ENCODE peak calls at places on chromosomes 2 and 18, in five cellular contexts. R is cardiac muscle cell; B is AG04450; O is T-helper 1 cell; F is stimulated activated CD8-positive, alpha-beta memory T cell treated with anti-CD3 and anti-CD28 coated beads, Interleukin-4, amount 100 ng/mL, for 1 hour. H is an unnamed sample.

GRCh38 chr2:190117305-190117704 is 54.8 kb upstream of the MSTN start:
- DNase-seq in R (no peak), B (no peak), O (no peak), F (no peak), H (no peak)

GRCh38 chr2:172329404-172330059 is 97.9 kb upstream of the ITGA6 start:
- DNase-seq in R (no peak), B (no peak), O (no peak), F (no peak), H (no peak)

GRCh38 chr2:164975885-164976284 is 20.6 kb upstream of the SLC38A11 start:
- DNase-seq in R (no peak), B (no peak), O (no peak), F (no peak), H (no peak)

GRCh38 chr2:8574196-8575010 is 107.5 kb upstream of the ID2 start:
- DNase-seq in R (no peak), B (no peak), O (no peak), F (no peak), H (peak; percentile 48)

GRCh38 chr2:42046819-42047487 is 868 bp upstream of the PKDCC start:
- DNase-seq in R (peak; percentile 78), B (no peak), O (no peak), F (no peak), H (no peak)

GRCh38 chr2:179207047-179207446 is 57.6 kb downstream of the SESTD1 start:
- DNase-seq in R (no peak), B (no peak), O (no peak), F (no peak), H (no peak)

GRCh38 chr2:7379799-7380198 is 462.6 kb downstream of the RNF144A start:
- DNase-seq in R (no peak), B (no peak), O (no peak), F (no peak), H (no peak)

GRCh38 chr2:20469595-20469994 is 22.7 kb downstream of the RHOB start:
- DNase-seq in R (no peak), B (no peak), O (no peak), F (no peak), H (no peak)

GRCh38 chr2:151640087-151640486 is 94.2 kb downstream of the NEB start:
- DNase-seq in R (no peak), B (no peak), O (no peak), F (no peak), H (no peak)

GRCh38 chr18:74722237-74722636 is 124.6 kb downstream of the ZNF407 start:
- DNase-seq in R (peak; percentile 77), B (no peak), O (no peak), F (no peak), H (no peak)

GRCh38 chr2:19354417-19355022 is 3.9 kb downstream of the OSR1 start:
- DNase-seq in R (no peak), B (no peak), O (no peak), F (no peak), H (no peak)

GRCh38 chr2:134522436-134522835 is 196.4 kb downstream of the TMEM163 start:
- DNase-seq in R (no peak), B (no peak), O (no peak), F (no peak), H (no peak)

GRCh38 chr2:25201265-25201664 is 32.9 kb upstream of the POMC start:
- DNase-seq in R (no peak), B (no peak), O (no peak), F (no peak), H (no peak)

GRCh38 chr2:197176457-197176964 is 134.1 kb downstream of the ANKRD44 start:
- DNase-seq in R (no peak), B (no peak), O (no peak), F (no peak), H (no peak)

GRCh38 chr2:188573453-188573852 is 281.8 kb downstream of the GULP1 start:
- DNase-seq in R (no peak), B (no peak), O (no peak), F (no peak), H (no peak)

GRCh38 chr2:54666741-54667639 is 56.5 kb upstream of the EML6 start:
- DNase-seq in R (peak; percentile 65), B (no peak), O (no peak), F (no peak), H (no peak)

GRCh38 chr2:182267971-182268370 is 158.9 kb downstream of the PDE1A start:
- DNase-seq in R (no peak), B (no peak), O (no peak), F (no peak), H (no peak)

GRCh38 chr2:216922170-216922780 is 62.4 kb upstream of the TNP1 start:
- DNase-seq in R (no peak), B (no peak), O (no peak), F (no peak), H (no peak)

GRCh38 chr2:34747643-34748042 is 1148.5 kb upstream of the FAM98A start:
- DNase-seq in R (no peak), B (no peak), O (no peak), F (no peak), H (no peak)

GRCh38 chr2:112256654-112257053 is 1.8 kb upstream of the ZC3H8 start:
- DNase-seq in R (no peak), B (no peak), O (no peak), F (no peak), H (no peak)

GRCh38 chr2:69375494-69376353 is 11.3 kb downstream of the GFPT1 start:
- DNase-seq in R (peak; percentile 58), B (no peak), O (peak; percentile 48), F (no peak), H (peak; percentile 18)

H was measured in germinal center.